ENCODE peak calls at places on chromosome 11, in four cellular contexts. One of them, this sample, is unnamed.

GRCh38 chr11:16780698-16781550 is 42.5 kb downstream of the C11orf58 start:
- DNase-seq in H9: no peak
- DNase-seq in HuH-7: no peak
- DNase-seq in HEK293T: no peak
- DNase-seq in this sample: no peak

GRCh38 chr11:98365185-98365584 is 655.6 kb upstream of the CNTN5 start:
- DNase-seq in HuH-7: no peak
- DNase-seq in HEK293T: no peak
- DNase-seq in H9: no peak
- DNase-seq in this sample: no peak

GRCh38 chr11:2151500-2152257 is 9.3 kb downstream of the INS start:
- DNase-seq in H9: peak; percentile 84
- DNase-seq in HEK293T: peak; percentile 79
- DNase-seq in HuH-7: peak; percentile 98
- DNase-seq in this sample: peak; percentile 76

GRCh38 chr11:11988099-11988651 is 20.3 kb downstream of the DKK3 start:
- DNase-seq in H9: peak; percentile 20
- DNase-seq in HEK293T: no peak
- DNase-seq in HuH-7: no peak
- DNase-seq in this sample: no peak

GRCh38 chr11:75946531-75947530 is 131.8 kb downstream of the UVRAG start:
- DNase-seq in HuH-7: no peak
- DNase-seq in H9: peak; percentile 31
- DNase-seq in HEK293T: no peak
- DNase-seq in this sample: peak; percentile 6

GRCh38 chr11:59501931-59502330 is 1.4 kb upstream of the OR4D11 start:
- DNase-seq in H9: no peak
- DNase-seq in HEK293T: no peak
- DNase-seq in HuH-7: no peak
- DNase-seq in this sample: no peak

GRCh38 chr11:17771841-17772401 is 37.3 kb downstream of the KCNC1 start:
- DNase-seq in HEK293T: no peak
- DNase-seq in HuH-7: no peak
- DNase-seq in H9: no peak
- DNase-seq in this sample: no peak

GRCh38 chr11:70834277-70834940 is 418.0 kb downstream of the SHANK2 start:
- DNase-seq in HEK293T: no peak
- DNase-seq in HuH-7: no peak
- DNase-seq in H9: peak; percentile 49
- DNase-seq in this sample: no peak

GRCh38 chr11:86035920-86036319 is 33.0 kb downstream of the PICALM start:
- DNase-seq in HEK293T: no peak
- DNase-seq in HuH-7: no peak
- DNase-seq in H9: no peak
- DNase-seq in this sample: no peak

GRCh38 chr11:120748485-120748814 is 236.9 kb downstream of the GRIK4 start:
- DNase-seq in HEK293T: no peak
- DNase-seq in HuH-7: no peak
- DNase-seq in H9: no peak
- DNase-seq in this sample: peak; percentile 30

GRCh38 chr11:68983816-68984215 is 3.0 kb upstream of the MRGPRD start:
- DNase-seq in H9: no peak
- DNase-seq in HuH-7: no peak
- DNase-seq in HEK293T: no peak
- DNase-seq in this sample: no peak

GRCh38 chr11:122322369-122322768 is 206.4 kb upstream of the BLID start:
- DNase-seq in HuH-7: no peak
- DNase-seq in H9: no peak
- DNase-seq in HEK293T: no peak
- DNase-seq in this sample: no peak

GRCh38 chr11:67312187-67313021 is 9.1 kb downstream of the SSH3 start:
- DNase-seq in HEK293T: peak; percentile 2
- DNase-seq in HuH-7: no peak
- DNase-seq in H9: no peak
- DNase-seq in this sample: no peak

GRCh38 chr11:19419813-19420212 is 179.1 kb upstream of the E2F8 start:
- DNase-seq in HuH-7: no peak
- DNase-seq in H9: no peak
- DNase-seq in HEK293T: no peak
- DNase-seq in this sample: no peak

GRCh38 chr11:111573821-111574249 is 28.4 kb upstream of the SIK2 start:
- DNase-seq in H9: no peak
- DNase-seq in HEK293T: no peak
- DNase-seq in HuH-7: no peak
- DNase-seq in this sample: no peak

GRCh38 chr11:134521452-134522289 is 109.6 kb upstream of the B3GAT1 start:
- DNase-seq in HEK293T: no peak
- DNase-seq in H9: no peak
- DNase-seq in HuH-7: no peak
- DNase-seq in this sample: no peak

GRCh38 chr11:134037093-134037908 is 31.6 kb upstream of the JAM3 start:
- DNase-seq in H9: peak; percentile 79
- DNase-seq in HEK293T: peak; percentile 60
- DNase-seq in HuH-7: no peak
- DNase-seq in this sample: peak; percentile 83

GRCh38 chr11:121418625-121419114 is 33.4 kb upstream of the SORL1 start:
- DNase-seq in HEK293T: no peak
- DNase-seq in H9: no peak
- DNase-seq in HuH-7: no peak
- DNase-seq in this sample: no peak

GRCh38 chr11:7060828-7061227 is 28.0 kb upstream of the RBMXL2 start:
- DNase-seq in H9: no peak
- DNase-seq in HEK293T: no peak
- DNase-seq in HuH-7: no peak
- DNase-seq in this sample: no peak

GRCh38 chr11:116930177-116930576 is 92.8 kb upstream of the APOA1 start:
- DNase-seq in HEK293T: no peak
- DNase-seq in HuH-7: no peak
- DNase-seq in H9: no peak
- DNase-seq in this sample: no peak

GRCh38 chr11:2891291-2891690 is 5.7 kb upstream of the CDKN1C start:
- DNase-seq in H9: no peak
- DNase-seq in HuH-7: no peak
- DNase-seq in HEK293T: no peak
- DNase-seq in this sample: peak; percentile 72

GRCh38 chr11:112024178-112024777 is 930 bp upstream of the DLAT start:
- DNase-seq in HEK293T: no peak
- DNase-seq in H9: no peak
- DNase-seq in HuH-7: no peak
- DNase-seq in this sample: no peak

GRCh38 chr11:12167098-12167999 is 57.0 kb downstream of the MICAL2 start:
- DNase-seq in H9: no peak
- DNase-seq in HuH-7: peak; percentile 44
- DNase-seq in HEK293T: no peak
- DNase-seq in this sample: no peak

GRCh38 chr11:9002920-9003572 is 755 bp downstream of the NRIP3 start:
- DNase-seq in HEK293T: no peak
- DNase-seq in HuH-7: no peak
- DNase-seq in H9: no peak
- DNase-seq in this sample: peak; percentile 18

GRCh38 chr11:128916037-128916572 is 24.9 kb downstream of the KCNJ5 start:
- DNase-seq in H9: no peak
- DNase-seq in HuH-7: no peak
- DNase-seq in HEK293T: no peak
- DNase-seq in this sample: no peak

GRCh38 chr11:18802381-18803257 is 11.0 kb upstream of the PTPN5 start:
- DNase-seq in HEK293T: peak; percentile 63
- DNase-seq in H9: peak; percentile 61
- DNase-seq in HuH-7: peak; percentile 36
- DNase-seq in this sample: peak; percentile 53

GRCh38 chr11:9625728-9626127 is 38.1 kb upstream of the SWAP70 start:
- DNase-seq in HuH-7: no peak
- DNase-seq in H9: no peak
- DNase-seq in HEK293T: no peak
- DNase-seq in this sample: no peak

GRCh38 chr11:63882555-63883242 is 34.3 kb downstream of the RCOR2 start:
- DNase-seq in HEK293T: no peak
- DNase-seq in H9: peak; percentile 82
- DNase-seq in HuH-7: no peak
- DNase-seq in this sample: no peak

GRCh38 chr11:12017243-12017678 is 8.8 kb upstream of the DKK3 start:
- DNase-seq in HuH-7: no peak
- DNase-seq in HEK293T: no peak
- DNase-seq in H9: no peak
- DNase-seq in this sample: no peak

GRCh38 chr11:16184588-16184987 is 171.8 kb downstream of the SOX6 start:
- DNase-seq in HuH-7: peak; percentile 22
- DNase-seq in HEK293T: no peak
- DNase-seq in H9: no peak
- DNase-seq in this sample: no peak

GRCh38 chr11:77753230-77753629 is 67.3 kb downstream of the RSF1 start:
- DNase-seq in HuH-7: no peak
- DNase-seq in HEK293T: no peak
- DNase-seq in H9: no peak
- DNase-seq in this sample: no peak

GRCh38 chr11:119423459-119424254 is 685 bp upstream of the THY1 start:
- DNase-seq in H9: no peak
- DNase-seq in HEK293T: no peak
- DNase-seq in HuH-7: no peak
- DNase-seq in this sample: no peak

GRCh38 chr11:32893947-32894827 is 1.6 kb downstream of the QSER1 start:
- DNase-seq in H9: peak; percentile 62
- DNase-seq in HEK293T: peak; percentile 73
- DNase-seq in HuH-7: peak; percentile 64
- DNase-seq in this sample: peak; percentile 52

GRCh38 chr11:26715133-26715532 is 6.7 kb downstream of the SLC5A12 start:
- DNase-seq in H9: no peak
- DNase-seq in HEK293T: peak; percentile 25
- DNase-seq in HuH-7: no peak
- DNase-seq in this sample: peak; percentile 7

GRCh38 chr11:132746305-132746704 is 786.0 kb downstream of the OPCML start:
- DNase-seq in H9: no peak
- DNase-seq in HEK293T: no peak
- DNase-seq in HuH-7: no peak
- DNase-seq in this sample: no peak

GRCh38 chr11:96741068-96741467 is 351.3 kb downstream of the JRKL start:
- DNase-seq in HEK293T: no peak
- DNase-seq in H9: no peak
- DNase-seq in HuH-7: no peak
- DNase-seq in this sample: no peak